ENCODE peak calls at places on chromosomes 2 and 18, in four cellular contexts. E is PC-9; A is stimulated activated CD4-positive, alpha-beta T cell treated with anti-CD3 and anti-CD28 coated beads, Interleukin-15, amount 100 ng/mL, for 24 hours; O is T-cell. Y is an unnamed sample.

GRCh38 chr18:3789525-3789924 is 339.6 kb downstream of the TGIF1 start:
- DNase-seq in E (no peak), A (no peak), O (no peak), Y (no peak)

GRCh38 chr2:220090050-220090449 is 462.6 kb downstream of the SLC4A3 start:
- DNase-seq in E (no peak), A (no peak), O (no peak), Y (no peak)

GRCh38 chr2:173578404-173579092 is 223.9 kb downstream of the CDCA7 start:
- DNase-seq in E (no peak), A (no peak), O (no peak), Y (no peak)

GRCh38 chr2:237128026-237128703 is 42.5 kb downstream of the COPS8 start:
- DNase-seq in E (peak), A (peak), O (no peak), Y (no peak)

GRCh38 chr2:183259921-183260320 is 135.7 kb downstream of the NUP35 start:
- DNase-seq in E (no peak), A (no peak), O (no peak), Y (no peak)

GRCh38 chr18:27605107-27605834 is 420.2 kb upstream of the CHST9 start:
- DNase-seq in E (no peak), A (peak), O (no peak), Y (no peak)

GRCh38 chr2:96506016-96506906 is 1.1 kb upstream of the NEURL3 start:
- DNase-seq in E (peak), A (no peak), O (no peak), Y (no peak)

GRCh38 chr2:53970898-53971681 is at the start of gene PSME4:
- DNase-seq in E (peak), A (peak), O (peak), Y (peak)

GRCh38 chr2:178397002-178397605 is 53.9 kb downstream of the PRKRA start:
- DNase-seq in E (no peak), A (no peak), O (no peak), Y (no peak)

GRCh38 chr2:9965119-9965822 is 13.8 kb downstream of the GRHL1 start:
- DNase-seq in E (no peak), A (no peak), O (no peak), Y (peak)

GRCh38 chr18:63515279-63515678 is 26.9 kb upstream of the SERPINB12 start:
- DNase-seq in E (no peak), A (no peak), O (no peak), Y (no peak)

GRCh38 chr18:33560686-33561370 is 17.2 kb upstream of the ASXL3 start:
- DNase-seq in E (no peak), A (no peak), O (no peak), Y (no peak)

GRCh38 chr2:164661349-164661748 is 40.1 kb upstream of the GRB14 start:
- DNase-seq in E (no peak), A (no peak), O (no peak), Y (no peak)

GRCh38 chr2:5373200-5373599 is 319.0 kb upstream of the SOX11 start:
- DNase-seq in E (no peak), A (no peak), O (no peak), Y (no peak)

GRCh38 chr2:151071382-151071781 is 190.3 kb downstream of the RBM43 start:
- DNase-seq in E (peak), A (no peak), O (no peak), Y (no peak)

GRCh38 chr18:67282796-67283195 is 233.7 kb downstream of the DSEL start:
- DNase-seq in E (no peak), A (no peak), O (no peak), Y (no peak)

GRCh38 chr2:203819434-203820133 is 48.0 kb upstream of the CTLA4 start:
- DNase-seq in E (no peak), A (no peak), O (no peak), Y (no peak)

GRCh38 chr2:129908721-129909373 is 70.6 kb upstream of the RAB6C start:
- DNase-seq in E (no peak), A (no peak), O (no peak), Y (no peak)

GRCh38 chr18:12585218-12585617 is 72.7 kb downstream of the SPIRE1 start:
- DNase-seq in E (no peak), A (no peak), O (no peak), Y (no peak)

GRCh38 chr2:172643142-172643541 is 87.3 kb downstream of the PDK1 start:
- DNase-seq in E (peak), A (peak), O (no peak), Y (no peak)

GRCh38 chr2:77201755-77202154 is 320.4 kb downstream of the LRRTM4 start:
- DNase-seq in E (no peak), A (no peak), O (no peak), Y (no peak)

GRCh38 chr2:45000921-45001628 is 8.2 kb downstream of the SIX2 start:
- DNase-seq in E (no peak), A (no peak), O (no peak), Y (no peak)

GRCh38 chr2:40666438-40666837 is 214.5 kb upstream of the SLC8A1 start:
- DNase-seq in E (no peak), A (no peak), O (no peak), Y (no peak)